ENCODE peak calls at places on chromosomes 13 and 19, in four cellular contexts. K is lower lobe of right lung, L is endothelial cell, Q is bronchial epithelial cell. E is an unnamed sample.

GRCh38 chr13:22062478-22063205 is 391.8 kb downstream of the FGF9 start:
- DNase-seq in K (no peak), L (no peak), Q (peak; percentile 22), E (no peak)

GRCh38 chr19:40461669-40462221 is 3.8 kb downstream of the BLVRB start:
- DNase-seq in K (peak; percentile 78), L (no peak), Q (no peak), E (no peak)

GRCh38 chr13:30196025-30196424 is 111.3 kb downstream of the KATNAL1 start:
- DNase-seq in K (no peak), L (no peak), Q (no peak), E (no peak)

GRCh38 chr13:50073340-50073739 is 58.1 kb downstream of the KCNRG start:
- DNase-seq in K (no peak), L (no peak), Q (peak; percentile 6), E (no peak)

GRCh38 chr13:33927315-33927714 is 109.4 kb downstream of the RFC3 start:
- DNase-seq in K (no peak), L (no peak), Q (peak; percentile 20), E (peak; percentile 66)

GRCh38 chr19:46147791-46148288 is at the start of gene IGFL2:
- DNase-seq in K (no peak), L (no peak), Q (peak; percentile 61), E (peak; percentile 58)

GRCh38 chr19:7363225-7363624 is 14.5 kb downstream of the ARHGEF18 start:
- DNase-seq in K (no peak), L (no peak), Q (no peak), E (no peak)

GRCh38 chr19:30587869-30588268 is 215.7 kb downstream of the ZNF536 start:
- DNase-seq in K (no peak), L (no peak), Q (no peak), E (no peak)

GRCh38 chr19:4305253-4305612 is 835 bp downstream of the FSD1 start:
- DNase-seq in K (no peak), L (no peak), Q (no peak), E (no peak)

GRCh38 chr19:12838182-12838890 is at the start of gene MAST1:
- DNase-seq in K (peak; percentile 47), L (peak; percentile 68), Q (no peak), E (peak; percentile 46)

GRCh38 chr19:4584670-4585460 is 25.4 kb upstream of the SEMA6B start:
- DNase-seq in K (no peak), L (peak; percentile 20), Q (no peak), E (no peak)

GRCh38 chr19:55703790-55704215 is 28.8 kb downstream of the EPN1 start:
- DNase-seq in K (no peak), L (peak; percentile 60), Q (no peak), E (no peak)

GRCh38 chr13:113928701-113929627 is 44.9 kb downstream of the C13orf46 start:
- DNase-seq in K (no peak), L (no peak), Q (no peak), E (peak; percentile 80)

GRCh38 chr13:51645154-51645650 is 60.9 kb downstream of the WDFY2 start:
- DNase-seq in K (no peak), L (no peak), Q (peak; percentile 61), E (peak; percentile 78)

GRCh38 chr13:31119966-31120733 is 41.6 kb downstream of the HSPH1 start:
- DNase-seq in K (no peak), L (no peak), Q (no peak), E (peak; percentile 20)

GRCh38 chr19:32767951-32768679 is 48.5 kb downstream of the TDRD12 start:
- DNase-seq in K (no peak), L (no peak), Q (peak; percentile 12), E (peak; percentile 31)

GRCh38 chr13:30341815-30342570 is 34.6 kb upstream of the KATNAL1 start:
- DNase-seq in K (peak; percentile 83), L (no peak), Q (peak; percentile 94), E (peak; percentile 76)

GRCh38 chr13:90792335-90792734 is 555.2 kb upstream of the MIR17HG start:
- DNase-seq in K (no peak), L (no peak), Q (peak; percentile 55), E (peak; percentile 26)

GRCh38 chr19:40165362-40165937 is 25.8 kb upstream of the MAP3K10 start:
- DNase-seq in K (peak; percentile 56), L (peak; percentile 66), Q (peak; percentile 26), E (peak; percentile 42)

GRCh38 chr19:6632002-6632621 is 37.8 kb downstream of the TNFSF14 start:
- DNase-seq in K (no peak), L (peak; percentile 67), Q (peak; percentile 71), E (peak; percentile 89)

GRCh38 chr19:29048873-29049272 is 164.1 kb downstream of the UQCRFS1 start:
- DNase-seq in K (no peak), L (no peak), Q (no peak), E (no peak)

GRCh38 chr19:57709616-57710015 is 612 bp upstream of the ZNF154 start:
- DNase-seq in K (no peak), L (peak; percentile 11), Q (no peak), E (no peak)

GRCh38 chr13:86974251-86974994 is 696.7 kb upstream of the SLITRK5 start:
- DNase-seq in K (no peak), L (no peak), Q (no peak), E (no peak)

GRCh38 chr13:47256618-47257017 is 359.8 kb upstream of the HTR2A start:
- DNase-seq in K (no peak), L (no peak), Q (peak; percentile 90), E (peak; percentile 54)

GRCh38 chr19:16957151-16957662 is 68.4 kb downstream of the F2RL3 start:
- DNase-seq in K (peak; percentile 69), L (no peak), Q (peak; percentile 33), E (peak; percentile 72)

GRCh38 chr19:56566904-56567273 is 379 bp upstream of the ZNF470 start:
- DNase-seq in K (peak; percentile 68), L (peak; percentile 30), Q (peak; percentile 11), E (no peak)

GRCh38 chr19:40542197-40542859 is 34.3 kb upstream of the SHKBP1 start:
- DNase-seq in K (peak; percentile 71), L (no peak), Q (no peak), E (no peak)

GRCh38 chr19:33393286-33394005 is 19.9 kb downstream of the CEBPG start:
- DNase-seq in K (peak; percentile 43), L (no peak), Q (no peak), E (no peak)

GRCh38 chr13:101951114-101951513 is 450.7 kb downstream of the FGF14 start:
- DNase-seq in K (no peak), L (no peak), Q (no peak), E (no peak)

GRCh38 chr19:4567584-4568071 is 8.1 kb upstream of the SEMA6B start:
- DNase-seq in K (peak; percentile 76), L (peak; percentile 90), Q (peak; percentile 28), E (peak; percentile 63)

GRCh38 chr19:34363094-34363493 is 1.9 kb upstream of the GPI start:
- DNase-seq in K (no peak), L (no peak), Q (no peak), E (no peak)

GRCh38 chr19:4061178-4061682 is 5.5 kb downstream of the ZBTB7A start:
- DNase-seq in K (peak; percentile 92), L (no peak), Q (peak; percentile 48), E (peak; percentile 90)

GRCh38 chr13:33992891-33993336 is 175.0 kb downstream of the RFC3 start:
- DNase-seq in K (no peak), L (no peak), Q (no peak), E (no peak)

DNA sequence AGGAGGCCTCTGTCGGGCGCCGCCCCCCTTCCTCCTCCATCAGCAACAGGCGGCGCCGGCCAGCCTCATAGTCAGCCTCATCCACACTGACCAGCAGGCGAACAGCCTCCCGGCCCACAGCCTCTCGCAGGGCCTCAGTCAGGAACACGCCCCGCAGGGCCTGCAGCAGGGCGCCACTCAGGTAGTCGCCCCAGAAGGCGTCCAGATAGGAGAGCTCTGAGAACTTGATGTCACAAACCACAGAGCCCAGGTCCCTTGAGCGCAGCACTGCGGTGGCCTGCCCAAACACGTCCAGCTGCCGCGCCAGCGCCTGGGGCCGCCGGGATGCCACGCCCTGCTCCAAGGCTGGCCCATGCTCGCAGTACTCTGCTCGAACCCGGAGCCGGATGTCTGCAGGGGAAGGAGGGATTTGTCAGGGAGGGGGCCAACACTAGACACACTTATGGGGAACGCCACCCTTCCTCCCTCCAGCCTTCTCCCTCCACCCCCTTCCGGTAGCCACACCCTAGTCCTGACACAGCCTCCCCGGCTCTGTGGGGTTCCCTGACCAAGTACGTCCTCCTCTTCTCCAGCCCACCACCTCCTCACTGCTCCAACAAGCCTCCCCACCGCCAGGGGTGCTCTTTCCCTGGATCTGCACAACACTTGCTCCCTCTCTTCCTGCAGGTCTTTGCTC is 17.9 kb downstream of the DEDD2 start:
- DNase-seq in K (peak; percentile 83), L (no peak), Q (peak; percentile 81), E (peak; percentile 78)
- TF ChIP-seq CTCF in K (no peak), L (no peak), Q (peak; percentile 40), E (peak; percentile 13)

DNA sequence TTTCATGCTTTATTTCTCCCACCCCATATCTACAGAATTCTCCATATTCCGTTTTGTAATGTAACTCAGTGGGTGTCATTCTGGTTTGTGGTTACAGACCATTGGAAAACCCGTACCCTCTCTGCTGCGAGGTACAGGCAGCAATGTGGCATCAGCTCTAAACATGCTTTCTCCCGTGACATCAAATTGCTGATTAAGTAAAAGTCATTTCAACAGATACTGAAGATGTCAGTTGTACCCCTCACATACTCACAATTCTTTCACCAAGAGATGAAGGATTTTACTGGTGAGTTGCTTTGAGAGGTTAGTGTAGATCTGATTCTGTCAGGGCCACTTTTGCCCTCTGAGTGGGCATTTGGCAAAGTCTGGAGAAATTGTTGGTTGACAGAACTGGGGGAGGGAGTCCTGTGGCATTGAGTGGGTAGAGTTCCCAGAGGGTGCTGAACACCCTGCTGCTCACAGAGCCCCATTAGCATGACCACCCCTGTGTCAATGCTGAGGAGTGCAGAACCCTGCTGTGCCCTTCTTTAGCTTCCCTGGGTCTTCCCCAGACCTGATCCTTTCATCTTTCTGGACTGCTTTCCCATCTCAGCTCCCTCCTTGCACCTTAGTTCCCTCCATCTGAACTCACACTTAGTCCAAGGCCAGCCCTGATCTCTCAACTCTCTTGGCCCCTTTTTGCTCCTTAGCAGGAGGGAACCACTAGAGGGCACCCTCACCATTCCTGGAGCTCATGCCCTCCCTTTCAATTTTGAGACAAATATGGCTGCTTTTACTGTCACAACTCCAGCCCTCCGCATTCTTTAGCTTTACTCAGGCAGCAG is 39.9 kb upstream of the CEACAM8 start:
- DNase-seq in K (no peak), L (peak; percentile 75), Q (peak; percentile 29), E (peak; percentile 59)
- TF ChIP-seq CTCF in K (peak; percentile 56), L (peak; percentile 26), Q (peak; percentile 84), E (peak; percentile 69)

GRCh38 chr19:9431475-9431874 is 3.9 kb downstream of the ZNF266 start:
- DNase-seq in K (no peak), L (peak; percentile 18), Q (peak; percentile 9), E (peak; percentile 8)
- TF ChIP-seq CTCF in K (peak; percentile 43), L (peak; percentile 53), Q (peak; percentile 44), E (no peak)

DNA sequence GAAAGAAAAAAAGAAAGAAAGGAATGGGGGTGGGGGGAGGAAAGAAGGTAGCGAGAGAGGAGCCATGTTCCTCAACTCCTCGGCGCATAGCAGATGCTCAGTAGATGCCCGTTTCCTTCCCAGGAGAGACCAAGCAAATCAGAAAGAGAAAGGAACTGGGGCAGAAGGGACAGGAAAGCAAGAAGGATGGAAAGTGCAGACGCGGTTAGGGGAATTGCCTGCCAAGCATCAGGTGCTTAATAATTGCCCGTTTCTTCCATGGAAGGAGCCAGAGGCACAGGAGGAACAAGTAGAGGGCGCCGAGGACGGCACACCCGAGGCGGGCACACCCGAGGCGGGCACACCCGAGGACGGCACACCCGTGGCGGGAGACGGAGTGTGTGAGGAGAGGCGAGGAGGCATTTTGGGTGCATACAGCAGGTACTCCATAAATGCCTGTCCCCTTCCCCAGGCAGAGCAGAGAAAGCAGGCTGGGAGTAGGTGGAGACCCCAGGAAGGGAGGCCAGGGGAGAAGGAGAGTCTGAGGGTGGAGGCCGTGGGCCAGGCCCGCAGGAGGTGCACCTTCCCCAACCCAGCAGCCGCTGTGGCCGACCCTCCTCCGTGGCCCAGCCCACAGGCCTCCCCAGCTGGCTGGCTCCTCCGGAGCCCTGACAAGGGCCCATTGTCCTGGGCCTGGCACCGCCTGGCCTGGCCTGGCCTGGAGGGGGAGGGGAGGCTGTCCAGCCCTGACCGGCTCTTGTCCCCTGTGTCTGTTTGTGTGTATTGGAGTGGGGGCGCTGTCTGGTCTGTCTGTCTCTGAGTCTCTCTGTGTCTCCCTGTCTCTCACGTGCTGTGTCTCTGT is 14.6 kb downstream of the JOSD2 start:
- DNase-seq in K (peak; percentile 36), L (no peak), Q (no peak), E (no peak)
- TF ChIP-seq CTCF in K (no peak), L (no peak), Q (no peak), E (no peak)

E was measured in MCF 10A.